ENCODE peak calls at places on chromosome 17, in six cellular contexts. B is Calu3, V is GM13976, L is left ventricle myocardium inferior, O is stomach, H is right atrium auricular region. E is an unnamed sample.

GRCh38 chr17:74936470-74936799 is 737 bp downstream of the OTOP3 start:
- DNase-seq in V (no peak), L (no peak), B (peak; percentile 31), H (no peak), O (no peak), E (no peak)

GRCh38 chr17:82893779-82894178 is 54.0 kb upstream of the ZNF750 start:
- DNase-seq in H (no peak), L (no peak), B (no peak), O (no peak), V (no peak), E (no peak)

GRCh38 chr17:78952706-78953105 is 27.0 kb downstream of the LGALS3BP start:
- DNase-seq in H (no peak), B (no peak), O (no peak), L (no peak), V (no peak), E (no peak)

GRCh38 chr17:74212262-74212912 is 984 bp upstream of the TTYH2 start:
- DNase-seq in B (no peak), V (no peak), H (no peak), O (no peak), L (peak; percentile 24), E (no peak)

GRCh38 chr17:37759014-37759637 is 14.3 kb upstream of the HNF1B start:
- DNase-seq in O (no peak), V (no peak), H (no peak), B (no peak), L (no peak), E (no peak)

GRCh38 chr17:80832266-80832676 is 159.4 kb upstream of the CHMP6 start:
- DNase-seq in L (no peak), O (no peak), V (no peak), B (no peak), H (no peak), E (no peak)

GRCh38 chr17:2950846-2951245 is 112.6 kb downstream of the OR1D5 start:
- DNase-seq in B (no peak), O (no peak), H (no peak), L (no peak), V (no peak), E (no peak)

GRCh38 chr17:18262111-18262510 is 1.6 kb downstream of the MIEF2 start:
- DNase-seq in B (no peak), L (no peak), O (no peak), H (no peak), V (no peak), E (no peak)

GRCh38 chr17:73952136-73952497 is 251.4 kb upstream of the RPL38 start:
- DNase-seq in H (no peak), O (no peak), B (no peak), V (no peak), L (no peak), E (no peak)

GRCh38 chr17:7650509-7651096 is at the start of gene ATP1B2:
- DNase-seq in H (peak; percentile 68), B (peak; percentile 24), V (peak; percentile 89), L (peak; percentile 70), O (peak; percentile 72), E (peak; percentile 83)

GRCh38 chr17:10881959-10882358 is 44.1 kb upstream of the PIRT start:
- DNase-seq in V (no peak), L (no peak), H (no peak), O (no peak), B (no peak), E (no peak)

GRCh38 chr17:17186051-17186450 is 20.1 kb downstream of the PLD6 start:
- DNase-seq in H (no peak), V (peak; percentile 75), L (no peak), B (peak; percentile 52), O (peak; percentile 29), E (peak; percentile 60)

GRCh38 chr17:66667090-66667489 is 167.8 kb upstream of the CACNG5 start:
- DNase-seq in V (no peak), H (no peak), O (no peak), B (no peak), L (no peak), E (no peak)

GRCh38 chr17:60969500-60970037 is 291.9 kb downstream of the BCAS3 start:
- DNase-seq in H (no peak), O (no peak), B (no peak), L (no peak), V (no peak), E (no peak)

GRCh38 chr17:61406871-61407210 is 7.2 kb downstream of the TBX2 start:
- DNase-seq in B (no peak), L (no peak), O (no peak), H (no peak), V (no peak), E (no peak)

GRCh38 chr17:41690497-41690896 is 1.8 kb downstream of the EIF1 start:
- DNase-seq in B (no peak), L (no peak), V (no peak), O (no peak), H (no peak), E (no peak)

GRCh38 chr17:80851277-80851925 is 140.2 kb upstream of the CHMP6 start:
- DNase-seq in B (no peak), L (no peak), O (no peak), H (no peak), V (no peak), E (no peak)

GRCh38 chr17:2158011-2158410 is 103.1 kb downstream of the HIC1 start:
- DNase-seq in V (no peak), L (no peak), B (no peak), O (no peak), H (no peak), E (no peak)

GRCh38 chr17:33945641-33946546 is 309.2 kb upstream of the CCL2 start:
- DNase-seq in H (no peak), L (no peak), V (no peak), B (no peak), O (no peak), E (no peak)

GRCh38 chr17:8210761-8211458 is 535 bp upstream of the AURKB start:
- DNase-seq in O (no peak), L (no peak), B (no peak), V (no peak), H (no peak), E (no peak)

GRCh38 chr17:61201211-61201610 is 198.4 kb upstream of the TBX2 start:
- DNase-seq in V (no peak), B (no peak), L (no peak), H (no peak), O (no peak), E (no peak)

DNA sequence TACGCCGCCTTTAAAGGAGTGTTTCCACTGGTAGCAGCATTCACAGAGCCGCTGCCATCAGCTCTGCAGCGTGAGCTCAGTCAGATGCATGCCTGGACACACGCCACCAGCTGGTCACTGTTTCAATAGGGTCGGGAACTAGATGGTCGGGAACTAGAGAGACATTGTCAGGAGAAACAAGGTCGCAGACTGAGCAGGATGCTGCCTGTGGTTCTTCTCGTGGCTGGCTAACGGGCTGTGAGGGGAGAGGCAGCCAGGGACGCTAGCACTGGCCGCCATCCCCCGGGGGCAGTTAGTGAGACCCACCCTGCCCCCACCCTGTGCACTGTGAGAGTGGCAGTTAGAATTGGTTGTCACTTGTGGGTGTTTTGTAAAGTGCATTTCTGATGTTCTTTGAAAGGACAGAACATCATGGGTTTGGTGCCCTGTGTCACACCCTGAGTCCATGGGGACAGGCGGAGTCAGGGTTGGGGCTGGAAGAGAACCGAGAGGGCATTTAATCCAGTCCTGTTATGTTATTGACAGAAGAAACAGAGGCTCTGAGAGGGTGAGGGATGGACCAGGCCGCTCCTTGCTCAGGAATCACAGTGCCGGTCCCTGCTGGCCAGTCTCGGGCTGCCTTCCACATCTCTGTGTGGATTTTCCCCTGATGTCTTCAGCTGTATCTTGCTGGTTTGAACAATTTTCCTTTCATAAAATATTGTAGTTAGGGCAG is 86.4 kb downstream of the SPECC1 start:
- DNase-seq in V (no peak), O (peak; percentile 57), L (peak; percentile 79), B (peak; percentile 22), H (peak; percentile 77), E (no peak)
- TF ChIP-seq CTCF in V (no peak), O (no peak), L (peak; percentile 59), B (peak; percentile 19), H (no peak), E (no peak)

DNA sequence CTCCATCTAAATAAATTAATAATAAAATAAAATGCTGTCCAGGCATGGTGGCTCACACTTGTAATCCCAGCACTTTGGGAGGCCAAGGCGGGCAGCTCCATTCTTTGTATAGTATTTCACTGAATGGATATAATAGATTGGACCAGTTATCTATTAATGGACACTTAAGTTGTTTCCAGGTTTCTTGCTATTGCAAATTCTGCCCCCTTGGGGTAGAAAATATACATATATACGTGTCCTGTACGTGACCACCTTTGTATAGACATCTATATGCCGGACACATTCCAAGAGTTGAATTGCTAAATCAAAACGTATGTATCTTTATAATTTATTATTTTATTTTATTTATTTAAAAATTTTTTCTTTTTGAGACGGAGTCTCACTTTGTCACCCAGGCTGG is 3.9 kb upstream of the EXOC7 start:
- DNase-seq in O (no peak), L (no peak), H (no peak), B (no peak), V (no peak), E (no peak)
- TF ChIP-seq CTCF in O (no peak), L (peak; percentile 14), H (no peak), B (no peak), V (no peak), E (peak; percentile 34)

DNA sequence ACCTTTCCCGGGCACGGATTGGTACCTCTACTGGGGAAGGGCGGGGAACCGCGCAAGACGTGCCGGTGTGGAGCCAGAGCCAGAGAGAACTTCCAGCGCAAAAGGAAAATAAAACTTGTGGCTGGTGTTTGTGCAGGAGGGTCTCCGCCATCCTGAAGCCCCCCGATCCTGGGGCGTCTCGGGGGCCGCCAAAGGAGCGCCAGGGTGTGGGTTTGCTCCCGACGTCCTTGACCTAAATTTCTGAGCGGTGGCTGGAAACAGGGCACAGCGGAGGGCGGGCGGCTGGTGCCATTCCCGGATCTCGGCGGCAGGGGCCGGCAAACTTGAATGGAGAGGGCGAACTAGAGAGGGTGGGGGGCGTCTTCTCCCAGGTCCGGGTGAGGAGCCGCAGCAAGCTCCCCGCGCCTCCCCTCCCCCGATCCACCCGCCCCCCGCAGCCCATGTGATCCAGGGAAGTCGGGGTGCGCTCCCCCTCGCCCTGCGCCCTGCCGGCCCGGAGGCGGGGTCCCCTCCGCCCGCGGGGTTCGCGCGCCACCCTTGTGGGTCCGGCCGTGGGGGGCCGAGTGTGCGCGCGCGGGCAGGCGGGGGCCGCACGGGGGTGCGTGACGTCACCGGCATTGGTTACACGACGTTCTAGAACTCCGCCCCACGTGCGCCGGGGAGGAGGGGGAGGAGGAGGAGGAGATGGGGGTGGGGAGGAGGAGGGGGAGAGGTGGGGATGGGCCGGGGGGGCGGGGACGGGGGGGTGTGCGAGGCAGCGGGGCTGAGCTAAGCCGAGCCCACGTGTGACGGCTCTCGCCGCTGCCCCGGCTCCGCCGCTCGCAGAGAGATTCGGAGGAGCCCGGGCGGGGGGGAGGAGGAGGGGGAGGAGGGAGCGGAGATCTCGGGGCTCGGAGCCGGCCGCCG is at the start of gene MSI2:
- DNase-seq in V (peak; percentile 88), O (peak; percentile 93), B (peak; percentile 75), L (peak; percentile 95), H (peak; percentile 93), E (peak; percentile 84)
- TF ChIP-seq CTCF in V (no peak), O (no peak), B (no peak), L (no peak), H (no peak), E (no peak)

DNA sequence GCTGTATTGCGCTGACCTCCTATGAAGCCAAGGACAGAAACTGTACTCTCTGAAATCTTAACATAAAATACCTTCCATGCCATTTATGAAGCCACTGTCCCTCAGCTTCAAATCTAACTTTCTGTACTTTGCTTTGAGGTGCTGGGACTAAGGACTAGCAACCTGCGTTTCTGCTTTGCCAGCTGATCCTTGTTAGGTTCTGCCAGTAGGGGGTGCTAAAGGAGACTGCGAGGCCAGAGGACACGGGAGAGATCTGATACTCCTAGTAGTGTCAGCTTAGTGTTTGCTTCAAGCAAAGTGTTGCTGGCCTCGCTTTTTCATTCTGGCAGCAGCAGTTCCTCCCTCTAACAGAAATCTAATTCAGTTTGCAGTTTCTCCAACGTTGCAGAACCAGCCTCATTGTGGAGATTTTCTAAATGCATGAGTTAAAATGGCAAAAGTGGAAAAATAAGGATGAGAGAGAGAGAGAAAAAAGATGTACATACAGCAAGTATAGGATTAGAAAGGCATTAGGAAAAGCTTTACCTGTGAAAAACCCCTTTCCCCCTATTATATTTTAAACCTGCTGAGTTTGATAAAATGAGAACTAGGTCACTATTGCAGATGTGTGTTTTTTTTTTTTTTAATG is 297.5 kb downstream of the CA10 start:
- DNase-seq in O (no peak), V (peak; percentile 22), L (no peak), H (no peak), B (peak; percentile 82), E (peak; percentile 19)
- TF ChIP-seq CTCF in O (no peak), V (peak; percentile 55), L (peak; percentile 43), H (no peak), B (peak; percentile 89), E (peak; percentile 60)